ENCODE peak calls at places on chromosomes 3 and 15, in seven cellular contexts. K is brain microvascular endothelial cell; B is IMR-90; Z is CD4-positive, alpha-beta T cell; A is kidney epithelial cell; Y is AG04450; O is heart left ventricle. J is an unnamed sample.

GRCh38 chr3:147915057-147915456 is 505.9 kb downstream of the ZIC1 start:
- DNase-seq in A (no peak), Y (no peak), K (no peak), O (no peak), B (peak; percentile 57), Z (no peak), J (peak; percentile 48)

GRCh38 chr15:31128919-31129768 is 27.6 kb upstream of the TRPM1 start:
- DNase-seq in O (peak; percentile 90), Z (peak; percentile 77), Y (peak; percentile 20), K (peak; percentile 53), A (no peak), B (peak; percentile 57), J (peak; percentile 36)

GRCh38 chr3:181609156-181609767 is 102.5 kb upstream of the SOX2 start:
- DNase-seq in Y (no peak), K (no peak), A (no peak), B (no peak), Z (no peak), O (no peak), J (no peak)

GRCh38 chr3:74352166-74352565 is 262.3 kb downstream of the CNTN3 start:
- DNase-seq in K (no peak), B (no peak), Y (no peak), A (no peak), O (no peak), Z (no peak), J (no peak)

GRCh38 chr3:111803123-111803593 is 55.9 kb upstream of the PHLDB2 start:
- DNase-seq in Z (no peak), B (peak; percentile 97), K (peak; percentile 95), O (no peak), A (peak; percentile 86), Y (peak; percentile 90), J (peak; percentile 90)

GRCh38 chr3:134214239-134214638 is 36.4 kb downstream of the RYK start:
- DNase-seq in Z (no peak), A (no peak), Y (no peak), B (no peak), K (no peak), O (no peak), J (no peak)

GRCh38 chr15:59315914-59316428 is 56.7 kb downstream of the MYO1E start:
- DNase-seq in O (no peak), A (no peak), B (peak; percentile 51), Y (no peak), Z (no peak), K (no peak), J (no peak)

GRCh38 chr3:45677045-45677436 is 12.2 kb upstream of the SACM1L start:
- DNase-seq in Z (peak; percentile 59), B (peak; percentile 66), O (no peak), K (peak; percentile 34), A (peak; percentile 67), Y (no peak), J (no peak)

GRCh38 chr3:184382326-184383032 is 2.6 kb downstream of the CHRD start:
- DNase-seq in Y (no peak), Z (no peak), A (no peak), B (no peak), K (no peak), O (no peak), J (no peak)
- TF ChIP-seq CTCF in Y (no peak), Z (no peak), A (no peak), B (no peak), K (no peak), O (no peak), J (no peak)

DNA sequence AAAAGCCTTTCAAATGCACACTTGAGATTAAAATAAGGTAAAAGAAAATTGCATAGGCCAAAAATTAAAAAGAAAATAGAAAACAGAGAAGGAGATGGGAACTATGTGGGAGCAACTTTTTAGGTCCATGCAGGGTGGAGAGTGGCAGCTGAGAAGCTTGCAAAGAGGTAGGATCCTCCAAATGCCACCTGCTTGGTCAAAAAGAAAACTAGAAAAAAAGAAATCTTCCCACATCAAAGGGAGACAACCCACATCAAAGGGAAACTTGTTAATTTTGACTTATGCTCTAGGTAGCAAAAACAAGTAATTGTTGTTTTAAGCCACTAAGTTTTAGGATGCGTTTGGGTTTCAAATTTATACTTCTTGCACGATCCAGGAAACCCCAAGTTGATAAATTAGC is 342.9 kb downstream of the IL20RB start:
- DNase-seq in O (no peak), A (no peak), Z (no peak), K (no peak), Y (no peak), B (no peak), J (no peak)
- TF ChIP-seq CTCF in O (no peak), A (no peak), Z (no peak), K (no peak), Y (no peak), B (no peak), J (no peak)

GRCh38 chr3:194103475-194103874 is 32.5 kb upstream of the HES1 start:
- DNase-seq in K (no peak), Y (no peak), Z (peak; percentile 22), O (no peak), A (no peak), B (no peak), J (no peak)
- TF ChIP-seq CTCF in K (no peak), Y (no peak), Z (no peak), O (no peak), A (no peak), B (no peak), J (no peak)

GRCh38 chr3:12541625-12542024 is 3.7 kb downstream of the MKRN2OS start:
- DNase-seq in Z (no peak), O (peak; percentile 68), Y (no peak), B (no peak), K (no peak), A (no peak), J (no peak)
- TF ChIP-seq CTCF in Z (no peak), O (peak; percentile 29), Y (no peak), B (no peak), K (peak; percentile 40), A (peak; percentile 11), J (peak; percentile 3)

GRCh38 chr3:25044762-25045161 is 383.3 kb upstream of the RARB start:
- DNase-seq in A (no peak), O (no peak), B (no peak), K (no peak), Y (no peak), Z (no peak), J (no peak)

GRCh38 chr3:25041871-25042584 is 386.0 kb upstream of the RARB start:
- DNase-seq in O (no peak), Y (no peak), Z (no peak), A (no peak), B (no peak), K (no peak), J (no peak)

GRCh38 chr3:25045291-25045690 is 382.8 kb upstream of the RARB start:
- DNase-seq in Z (no peak), K (no peak), Y (no peak), A (no peak), O (no peak), B (no peak), J (no peak)

GRCh38 chr3:25043181-25043580 is 384.9 kb upstream of the RARB start:
- DNase-seq in K (no peak), O (no peak), B (no peak), A (no peak), Y (no peak), Z (no peak), J (no peak)

GRCh38 chr3:25043757-25044156 is 384.3 kb upstream of the RARB start:
- DNase-seq in A (no peak), Y (no peak), Z (no peak), K (no peak), O (no peak), B (no peak), J (no peak)
- TF ChIP-seq CTCF in A (no peak), Y (no peak), Z (no peak), K (no peak), O (no peak), B (no peak), J (no peak)

J was measured in AG09319.